ENCODE peak calls at places on chromosomes 4 and X, in six cellular contexts. O, T, F, N, P and I are unnamed samples.

GRCh38 chr4:98262431-98262830 is 1.2 kb downstream of the RAP1GDS1 start:
- DNase-seq in N (no peak), F (no peak), P (no peak), T (no peak), O (no peak), I (peak)

GRCh38 chr4:156346959-156347385 is 393.3 kb upstream of the CTSO start:
- DNase-seq in N (no peak), T (no peak), P (no peak), O (peak), F (no peak), I (no peak)

GRCh38 chr4:185016946-185017797 is 1.1 kb upstream of the HELT start:
- DNase-seq in N (no peak), T (peak), F (no peak), O (peak), P (no peak), I (peak)

GRCh38 chr4:5713861-5714260 is 2.9 kb downstream of the EVC start:
- DNase-seq in N (no peak), P (no peak), F (no peak), O (no peak), T (no peak), I (no peak)

GRCh38 chr4:52659016-52659721 is at the start of gene USP46:
- DNase-seq in O (peak), N (peak), F (peak), P (peak), T (peak), I (peak)

GRCh38 chr4:86357608-86358007 is 2.2 kb downstream of the MAPK10 start:
- DNase-seq in N (no peak), F (no peak), P (no peak), O (no peak), T (no peak), I (no peak)

GRCh38 chrX:119686087-119686639 is 6.8 kb downstream of the SEPTIN6 start:
- DNase-seq in N (no peak), T (peak), F (no peak), O (no peak), P (no peak), I (no peak)

GRCh38 chr4:1583051-1583785 is 100.9 kb downstream of the FAM53A start:
- DNase-seq in F (no peak), T (no peak), N (no peak), P (no peak), O (no peak), I (no peak)

GRCh38 chr4:183118585-183118984 is 19.5 kb downstream of the WWC2 start:
- DNase-seq in T (peak), O (peak), P (peak), N (peak), F (peak), I (peak)

GRCh38 chrX:107450823-107451509 is 1.5 kb downstream of the FRMPD3 start:
- DNase-seq in O (peak), P (no peak), T (no peak), N (no peak), F (no peak), I (no peak)

GRCh38 chr4:156931267-156931666 is 40.3 kb downstream of the PDGFC start:
- DNase-seq in T (peak), O (no peak), F (peak), N (peak), P (peak), I (peak)

GRCh38 chr4:48493485-48494100 is 3.5 kb downstream of the ZAR1 start:
- DNase-seq in O (no peak), N (no peak), P (no peak), F (no peak), T (peak), I (no peak)

GRCh38 chr4:48491514-48492176 is 1.6 kb downstream of the ZAR1 start:
- DNase-seq in N (no peak), T (no peak), P (no peak), F (no peak), O (no peak), I (no peak)

GRCh38 chr4:48490012-48490679 is at the start of gene ZAR1:
- DNase-seq in T (no peak), F (no peak), O (peak), P (no peak), N (no peak), I (no peak)

GRCh38 chr4:48489683-48490011 is 405 bp upstream of the ZAR1 start:
- DNase-seq in N (no peak), T (no peak), O (no peak), P (no peak), F (no peak), I (no peak)

GRCh38 chr4:48490680-48491513 is 845 bp downstream of the ZAR1 start:
- DNase-seq in N (no peak), T (no peak), F (no peak), P (no peak), O (peak), I (no peak)
- H2AFZ ChIP-seq in N (peak), T (no peak), F (peak), P (peak), O (peak), I (peak)

GRCh38 chr4:108042927-108043326 is 53.2 kb downstream of the HADH start:
- DNase-seq in N (no peak), T (no peak), O (no peak), P (no peak), F (no peak), I (no peak)
- TF ChIP-seq CTCF in N (no peak), T (no peak), O (no peak), P (no peak), F (no peak), I (peak)

DNA sequence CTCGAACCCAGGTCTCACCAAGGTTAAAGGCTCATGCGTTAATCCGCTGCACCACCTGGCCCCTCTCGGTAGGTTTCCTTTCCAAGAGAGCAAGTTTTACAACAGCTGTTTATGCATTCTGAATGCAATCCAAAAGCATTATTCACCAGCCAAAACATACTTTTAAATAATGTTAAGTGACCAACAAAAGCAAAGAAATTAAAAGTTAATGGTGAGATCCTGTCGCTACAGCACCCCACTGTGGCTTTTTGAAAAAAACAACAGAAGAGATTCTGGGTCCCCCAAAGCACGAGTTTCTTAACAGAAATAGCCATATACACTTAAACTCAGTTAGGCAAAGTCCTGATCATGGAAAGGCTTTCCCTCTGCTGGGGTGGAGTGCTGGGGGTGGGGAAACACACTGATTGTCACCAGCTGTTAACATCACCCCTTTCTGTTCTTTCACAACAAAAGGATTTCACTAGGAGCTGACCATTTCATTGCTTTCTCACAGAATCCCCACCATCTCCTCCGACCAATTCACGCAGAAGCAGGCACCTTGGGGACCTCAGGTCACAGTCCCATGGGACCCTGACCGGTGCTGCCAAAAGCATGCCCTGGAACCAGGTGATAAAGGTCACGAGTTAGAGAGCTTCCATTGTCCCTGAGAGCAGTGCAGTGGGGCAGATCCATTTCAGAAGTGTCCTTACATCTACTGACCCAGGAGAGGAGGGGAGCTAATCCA is 51.2 kb downstream of the ZNF827 start:
- DNase-seq in O (no peak), F (peak), T (peak), P (peak), N (peak), I (no peak)
- H2AFZ ChIP-seq in O (no peak), F (peak), T (no peak), P (no peak), N (no peak), I (no peak)

GRCh38 chr4:138789796-138790195 is 225.8 kb upstream of the NOCT start:
- DNase-seq in P (no peak), T (no peak), O (no peak), N (no peak), F (no peak), I (no peak)
- TF ChIP-seq CTCF in P (no peak), T (no peak), O (no peak), N (no peak), F (no peak), I (no peak)

DNA sequence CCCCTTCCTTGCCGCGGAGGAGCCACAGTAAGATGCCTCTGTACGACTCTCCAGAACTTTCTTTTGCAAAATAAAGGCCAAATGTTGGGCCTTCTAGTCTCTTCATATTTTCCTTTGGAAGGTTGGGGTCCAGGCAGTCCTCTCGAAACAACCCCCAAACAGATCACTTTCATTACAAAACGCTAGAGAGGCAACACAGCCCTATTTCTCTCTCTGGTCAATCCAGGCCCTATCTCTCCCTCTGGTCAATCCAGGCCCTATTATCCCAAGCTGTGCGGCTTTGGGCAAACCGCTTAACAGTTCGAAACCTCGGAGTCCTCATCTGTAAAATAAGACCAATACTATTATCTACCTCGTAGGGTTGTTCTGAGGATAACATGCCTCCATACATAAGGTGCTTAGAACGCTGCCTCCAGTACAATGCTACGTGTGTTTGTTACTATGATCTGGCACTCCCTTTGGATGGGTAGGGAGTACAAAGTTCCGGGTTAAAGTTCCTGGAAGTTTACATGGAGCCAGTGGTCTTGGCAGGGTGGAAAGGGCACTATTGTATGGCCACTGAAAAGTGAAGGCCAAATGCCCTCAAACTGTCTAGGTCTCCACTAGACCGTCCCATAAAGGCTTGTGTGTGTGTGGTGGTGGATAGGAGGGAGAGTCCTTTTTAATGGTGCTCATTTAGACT is 75.4 kb upstream of the BCOR start:
- DNase-seq in O (no peak), T (no peak), P (no peak), F (no peak), N (no peak), I (no peak)
- H2AFZ ChIP-seq in O (no peak), T (no peak), P (no peak), F (no peak), N (no peak), I (no peak)

DNA sequence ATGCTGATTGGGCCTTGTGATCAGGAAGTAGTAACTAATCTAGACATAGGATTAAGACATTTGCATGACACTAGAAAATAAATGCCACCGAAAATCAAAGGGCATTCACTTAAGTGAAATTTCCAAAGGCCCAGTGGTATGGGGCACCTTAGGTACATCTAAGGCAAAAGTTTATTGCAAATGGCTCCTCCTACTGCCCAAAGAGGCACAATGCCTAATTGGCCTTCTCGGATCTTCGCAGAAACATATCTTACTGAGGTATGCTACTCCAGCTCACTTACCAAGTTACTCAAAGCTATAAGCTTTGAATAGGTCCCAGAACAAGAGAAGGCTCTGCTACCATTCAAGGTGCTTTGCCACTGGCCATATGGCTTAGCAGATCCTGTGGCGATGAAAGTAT is 174.8 kb upstream of the CXCL13 start:
- DNase-seq in P (no peak), N (no peak), F (no peak), T (no peak), O (peak), I (no peak)
- TF ChIP-seq CTCF in P (no peak), N (no peak), F (no peak), T (no peak), O (peak), I (peak)

GRCh38 chr4:7328913-7329638 is 105.7 kb downstream of the PSAPL1 start:
- DNase-seq in N (peak), F (peak), O (no peak), T (peak), P (peak), I (peak)
- H2AFZ ChIP-seq in N (no peak), F (peak), O (no peak), T (no peak), P (no peak), I (no peak)

GRCh38 chr4:151267822-151268535 is 9.0 kb upstream of the PRSS48 start:
- DNase-seq in F (peak), N (no peak), T (no peak), P (no peak), O (no peak), I (peak)

GRCh38 chr4:151263455-151263854 is 13.5 kb upstream of the PRSS48 start:
- DNase-seq in F (no peak), O (peak), N (no peak), T (peak), P (no peak), I (no peak)

GRCh38 chr4:151266542-151266941 is 10.4 kb upstream of the PRSS48 start:
- DNase-seq in T (no peak), F (peak), O (no peak), N (peak), P (peak), I (no peak)

GRCh38 chr4:151267104-151267503 is 9.9 kb upstream of the PRSS48 start:
- DNase-seq in O (no peak), T (no peak), F (no peak), P (no peak), N (no peak), I (no peak)
- TF ChIP-seq CTCF in O (no peak), T (no peak), F (no peak), P (no peak), N (no peak), I (no peak)

GRCh38 chr4:89300060-89300459 is 7.5 kb downstream of the GPRIN3 start:
- DNase-seq in T (no peak), F (no peak), N (no peak), O (no peak), P (no peak), I (no peak)

GRCh38 chr4:89300490-89300889 is 7.1 kb downstream of the GPRIN3 start:
- DNase-seq in N (no peak), O (no peak), T (no peak), F (no peak), P (no peak), I (no peak)

GRCh38 chr4:89298788-89299152 is 8.8 kb downstream of the GPRIN3 start:
- DNase-seq in O (no peak), F (no peak), P (no peak), T (peak), N (peak), I (peak)

GRCh38 chr4:89298160-89298559 is 9.4 kb downstream of the GPRIN3 start:
- DNase-seq in O (no peak), F (no peak), T (no peak), N (no peak), P (no peak), I (no peak)

GRCh38 chr4:89299153-89299789 is 8.3 kb downstream of the GPRIN3 start:
- DNase-seq in O (no peak), T (no peak), P (no peak), N (no peak), F (no peak), I (no peak)
- H2AFZ ChIP-seq in O (peak), T (no peak), P (no peak), N (no peak), F (no peak), I (peak)